ENCODE peak calls at places on chromosome 17, in four cellular contexts. One of them, this sample, is unnamed.

GRCh38 chr17:27782791-27783206 is 17.5 kb downstream of the NOS2 start:
- DNase-seq in nephron progenitor cell: no peak
- DNase-seq in EL: no peak
- DNase-seq in Peyer's patch: no peak
- DNase-seq in this sample: no peak

GRCh38 chr17:63137163-63137562 is 171.1 kb downstream of the TANC2 start:
- DNase-seq in nephron progenitor cell: no peak
- DNase-seq in EL: no peak
- DNase-seq in Peyer's patch: no peak
- DNase-seq in this sample: no peak

GRCh38 chr17:67137026-67137370 is 92.6 kb downstream of the CACNG1 start:
- DNase-seq in nephron progenitor cell: no peak
- DNase-seq in EL: peak; percentile 65
- DNase-seq in Peyer's patch: no peak
- DNase-seq in this sample: no peak

GRCh38 chr17:69945698-69946185 is 129.3 kb upstream of the KCNJ16 start:
- DNase-seq in nephron progenitor cell: no peak
- DNase-seq in EL: peak; percentile 18
- DNase-seq in Peyer's patch: no peak
- DNase-seq in this sample: no peak

GRCh38 chr17:72996791-72997190 is 95.7 kb downstream of the SLC39A11 start:
- DNase-seq in nephron progenitor cell: no peak
- DNase-seq in EL: no peak
- DNase-seq in Peyer's patch: no peak
- DNase-seq in this sample: no peak

GRCh38 chr17:77840156-77840555 is 118.3 kb upstream of the TNRC6C start:
- DNase-seq in nephron progenitor cell: no peak
- DNase-seq in EL: no peak
- DNase-seq in Peyer's patch: no peak
- DNase-seq in this sample: no peak

GRCh38 chr17:21280081-21280518 is 4.4 kb upstream of the MAP2K3 start:
- DNase-seq in nephron progenitor cell: peak; percentile 94
- DNase-seq in EL: peak; percentile 81
- DNase-seq in Peyer's patch: peak; percentile 87
- DNase-seq in this sample: peak; percentile 72

GRCh38 chr17:8976638-8977037 is 11.1 kb upstream of the PIK3R5 start:
- DNase-seq in nephron progenitor cell: no peak
- DNase-seq in EL: no peak
- DNase-seq in Peyer's patch: no peak
- DNase-seq in this sample: peak; percentile 7

GRCh38 chr17:46025060-46025459 is 26.0 kb downstream of the STH start:
- DNase-seq in nephron progenitor cell: no peak
- DNase-seq in EL: no peak
- DNase-seq in Peyer's patch: no peak
- DNase-seq in this sample: no peak

GRCh38 chr17:76792348-76792747 is 54.4 kb downstream of the MFSD11 start:
- DNase-seq in nephron progenitor cell: no peak
- DNase-seq in EL: no peak
- DNase-seq in Peyer's patch: no peak
- DNase-seq in this sample: no peak

GRCh38 chr17:29758255-29758654 is 135.5 kb upstream of the CORO6 start:
- DNase-seq in nephron progenitor cell: no peak
- DNase-seq in EL: no peak
- DNase-seq in Peyer's patch: no peak
- DNase-seq in this sample: no peak

This sample was measured in fibroblast of mammary gland.